ENCODE peak calls at places on chromosome 10, in four cellular contexts. Z is suprapubic skin, L is K562, M is endothelial cell of umbilical vein. Y is an unnamed sample.

GRCh38 chr10:76547352-76547972 is 1090.1 kb downstream of the KCNMA1 start:
- DNase-seq in Z (peak; percentile 87), L (peak; percentile 61), M (peak; percentile 72), Y (no peak)

GRCh38 chr10:116737582-116738358 is 4.6 kb downstream of the HSPA12A start:
- DNase-seq in Z (no peak), L (no peak), M (no peak), Y (no peak)

GRCh38 chr10:25016349-25017246 is at the start of gene THNSL1:
- DNase-seq in Z (peak; percentile 99), L (peak; percentile 96), M (peak; percentile 99), Y (peak; percentile 99)

GRCh38 chr10:26507441-26507840 is 69.3 kb downstream of the APBB1IP start:
- DNase-seq in Z (no peak), L (no peak), M (no peak), Y (no peak)

GRCh38 chr10:70918851-70919530 is 30.6 kb upstream of the PCBD1 start:
- DNase-seq in Z (no peak), L (peak; percentile 33), M (no peak), Y (no peak)

GRCh38 chr10:24463683-24464426 is 254.9 kb downstream of the KIAA1217 start:
- DNase-seq in Z (no peak), L (no peak), M (peak; percentile 13), Y (no peak)

GRCh38 chr10:28179490-28180099 is 123.3 kb downstream of the MPP7 start:
- DNase-seq in Z (no peak), L (peak; percentile 41), M (peak; percentile 71), Y (no peak)

GRCh38 chr10:42933454-42934340 is 143.2 kb upstream of the RET start:
- DNase-seq in Z (peak; percentile 53), L (no peak), M (peak; percentile 21), Y (no peak)

GRCh38 chr10:110415809-110416208 is 81.9 kb upstream of the DUSP5 start:
- DNase-seq in Z (no peak), L (no peak), M (no peak), Y (no peak)

GRCh38 chr10:71255817-71256660 is 43.7 kb downstream of the UNC5B start:
- DNase-seq in Z (no peak), L (no peak), M (peak; percentile 84), Y (peak; percentile 67)

GRCh38 chr10:4352566-4352961 is 473.4 kb upstream of the AKR1E2 start:
- DNase-seq in Z (no peak), L (no peak), M (peak; percentile 48), Y (peak; percentile 40)

GRCh38 chr10:72692897-72693598 is 1.1 kb downstream of the MCU start:
- DNase-seq in Z (no peak), L (no peak), M (peak; percentile 77), Y (no peak)

GRCh38 chr10:129193148-129193547 is 273.9 kb upstream of the MGMT start:
- DNase-seq in Z (no peak), L (no peak), M (no peak), Y (no peak)

GRCh38 chr10:76649271-76649670 is 988.3 kb downstream of the KCNMA1 start:
- DNase-seq in Z (no peak), L (no peak), M (no peak), Y (no peak)

GRCh38 chr10:109327266-109327665 is 596.0 kb downstream of the XPNPEP1 start:
- DNase-seq in Z (no peak), L (no peak), M (no peak), Y (no peak)

GRCh38 chr10:133151528-133151927 is 8.5 kb upstream of the KNDC1 start:
- DNase-seq in Z (no peak), L (no peak), M (no peak), Y (no peak)

GRCh38 chr10:100518761-100519241 is 860 bp downstream of the SEC31B start:
- DNase-seq in Z (no peak), L (peak; percentile 53), M (peak; percentile 82), Y (no peak)

GRCh38 chr10:126902157-126902556 is 3.1 kb upstream of the DOCK1 start:
- DNase-seq in Z (no peak), L (no peak), M (no peak), Y (no peak)

GRCh38 chr10:71241114-71241898 is 28.9 kb downstream of the UNC5B start:
- DNase-seq in Z (no peak), L (no peak), M (peak; percentile 53), Y (peak; percentile 79)

GRCh38 chr10:112957589-112958202 is 7.6 kb downstream of the TCF7L2 start:
- DNase-seq in Z (no peak), L (no peak), M (no peak), Y (no peak)

GRCh38 chr10:116753759-116754158 is 11.4 kb upstream of the HSPA12A start:
- DNase-seq in Z (no peak), L (no peak), M (no peak), Y (peak; percentile 61)

GRCh38 chr10:71825217-71825616 is 25.8 kb downstream of the PSAP start:
- DNase-seq in Z (no peak), L (no peak), M (no peak), Y (no peak)

GRCh38 chr10:60962946-60963345 is 19.0 kb upstream of the RHOBTB1 start:
- DNase-seq in Z (no peak), L (no peak), M (no peak), Y (no peak)

GRCh38 chr10:104589871-104590270 is 51.2 kb upstream of the SORCS3 start:
- DNase-seq in Z (no peak), L (no peak), M (no peak), Y (no peak)

GRCh38 chr10:18822156-18822555 is 162.9 kb downstream of the ARL5B start:
- DNase-seq in Z (no peak), L (no peak), M (no peak), Y (no peak)

GRCh38 chr10:69961168-69961863 is 91.3 kb upstream of the MACROH2A2 start:
- DNase-seq in Z (no peak), L (peak; percentile 65), M (no peak), Y (no peak)

GRCh38 chr10:72322280-72323058 is 32.2 kb downstream of the DNAJB12 start:
- DNase-seq in Z (peak; percentile 69), L (no peak), M (peak; percentile 10), Y (no peak)

GRCh38 chr10:131726460-131726861 is 174.3 kb upstream of the PPP2R2D start:
- DNase-seq in Z (peak; percentile 50), L (no peak), M (no peak), Y (no peak)
- H3K4me3 ChIP-seq in Z (peak overlapping the region; percentile 8), L (no peak overlapping the region), M (no peak overlapping the region), Y (peak overlapping the region; percentile 26)

DNA sequence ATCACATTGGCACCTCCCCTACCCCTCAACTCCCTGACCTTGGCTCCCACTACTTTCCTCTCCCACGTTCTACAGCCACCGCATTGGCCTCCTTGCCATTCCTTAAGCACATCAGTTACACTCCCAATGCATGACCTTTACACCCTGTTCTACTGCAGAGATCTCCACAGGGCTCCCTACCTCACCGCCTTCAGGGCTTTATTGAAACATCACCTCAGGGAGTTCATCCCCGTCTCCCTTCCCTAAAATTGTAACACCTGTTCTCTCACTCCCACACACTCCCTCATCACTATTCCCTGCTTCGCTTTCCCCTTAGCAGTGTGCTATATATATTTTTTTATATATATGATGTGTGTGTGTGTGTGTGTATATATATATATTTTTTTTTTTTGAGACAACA is 18.5 kb downstream of the CNNM1 start:
- DNase-seq in Z (no peak), L (no peak), M (no peak), Y (no peak)
- TF ChIP-seq CTCF in Z (no peak), L (no peak), M (no peak), Y (no peak)

GRCh38 chr10:77902159-77902558 is 24.4 kb downstream of the DLG5 start:
- DNase-seq in Z (no peak), L (no peak), M (no peak), Y (no peak)

GRCh38 chr10:77899080-77899477 is 27.5 kb downstream of the DLG5 start:
- DNase-seq in Z (no peak), L (no peak), M (no peak), Y (no peak)

GRCh38 chr10:77898323-77899079 is 28.1 kb downstream of the DLG5 start:
- DNase-seq in Z (no peak), L (no peak), M (peak; percentile 18), Y (no peak)

GRCh38 chr10:77901743-77902142 is 24.8 kb downstream of the DLG5 start:
- DNase-seq in Z (no peak), L (no peak), M (no peak), Y (no peak)

GRCh38 chr10:77899690-77900089 is 26.9 kb downstream of the DLG5 start:
- DNase-seq in Z (no peak), L (no peak), M (no peak), Y (no peak)
- H3K4me1 ChIP-seq in Z (peaks cover 70% of the 10 kb centered on the region), L (peaks cover 17% of the 10 kb centered on the region), M (no peaks in the 10 kb centered on the region), Y (peaks cover 42% of the 10 kb centered on the region)

GRCh38 chr10:124153601-124153930 is 60.2 kb upstream of the CHST15 start:
- DNase-seq in Z (no peak), L (no peak), M (no peak), Y (no peak)
- H3K4me3 ChIP-seq in Z (no peak overlapping the region), L (no peak overlapping the region), M (no peak overlapping the region), Y (no peak overlapping the region)

GRCh38 chr10:36385693-36386092 is 739.7 kb upstream of the ANKRD30A start:
- DNase-seq in Z (no peak), L (no peak), M (no peak), Y (no peak)
- TF ChIP-seq CTCF in Z (no peak), L (no peak), M (no peak), Y (no peak)

GRCh38 chr10:49791100-49791499 is 29.0 kb upstream of the OGDHL start:
- DNase-seq in Z (no peak), L (no peak), M (no peak), Y (no peak)
- H3K4me1 ChIP-seq in Z (no peaks in the 10 kb centered on the region), L (no peaks in the 10 kb centered on the region), M (no peaks in the 10 kb centered on the region), Y (no peaks in the 10 kb centered on the region)

GRCh38 chr10:89392974-89393373 is 551 bp downstream of the IFIT1 start:
- DNase-seq in Z (no peak), L (no peak), M (no peak), Y (no peak)

GRCh38 chr10:89395141-89395540 is 2.7 kb downstream of the IFIT1 start:
- DNase-seq in Z (no peak), L (no peak), M (no peak), Y (no peak)

GRCh38 chr10:89390875-89391576 is 1.4 kb upstream of the IFIT1 start:
- DNase-seq in Z (no peak), L (no peak), M (no peak), Y (peak; percentile 33)

GRCh38 chr10:89391882-89392756 is at the start of gene IFIT1:
- DNase-seq in Z (no peak), L (peak; percentile 30), M (peak; percentile 76), Y (no peak)

DNA sequence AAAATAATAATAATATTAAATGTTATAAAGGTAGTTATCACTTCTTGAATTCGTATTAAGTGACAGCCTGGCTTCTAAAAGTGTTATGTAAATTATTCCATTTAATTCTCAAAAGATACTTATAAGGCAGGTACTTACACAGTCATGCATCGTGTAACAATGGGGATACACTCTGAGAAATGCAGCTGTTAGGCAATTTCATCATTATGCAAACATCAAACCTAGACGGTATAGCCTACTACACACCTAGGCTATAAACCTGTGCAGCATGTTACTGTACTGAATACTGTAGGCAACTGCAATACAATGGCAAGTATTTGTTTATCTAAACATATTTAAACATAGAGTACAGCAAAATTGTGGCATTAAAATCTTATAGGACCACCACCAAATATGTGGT is 1.5 kb downstream of the IFIT1 start:
- DNase-seq in Z (no peak), L (no peak), M (no peak), Y (no peak)
- H3K4me3 ChIP-seq in Z (peak overlapping the region; percentile 60), L (no peak overlapping the region), M (no peak overlapping the region), Y (peak overlapping the region; percentile 64)